ENCODE peak calls at places on chromosomes 2 and 18, in nine cellular contexts. F is GM12864, Y is fibroblast of lung, A is fibroblast of the aortic adventitia, L is dorsolateral prefrontal cortex, T is choroid plexus epithelial cell, G is keratinocyte, U is right atrium auricular region, W is AG04450. Q is an unnamed sample.

GRCh38 chr2:134727385-134727784 is 8.6 kb upstream of the TMEM163 start:
- DNase-seq in L (no peak), W (no peak), T (peak), G (no peak), Y (no peak), F (no peak), A (peak), U (no peak), Q (no peak)

GRCh38 chr2:207845202-207845864 is 75.6 kb upstream of the FZD5 start:
- DNase-seq in U (no peak), T (no peak), A (no peak), G (no peak), L (no peak), F (no peak), Y (no peak), W (no peak), Q (peak)

GRCh38 chr18:33181016-33181415 is 259.5 kb downstream of the CCDC178 start:
- DNase-seq in L (no peak), W (no peak), G (no peak), T (no peak), F (no peak), U (no peak), Y (no peak), A (no peak), Q (no peak)

GRCh38 chr18:32289480-32290075 is 99.7 kb downstream of the MEP1B start:
- DNase-seq in A (peak), W (peak), L (no peak), G (no peak), F (no peak), Y (peak), T (peak), U (no peak), Q (peak)

GRCh38 chr18:29849145-29849544 is 1193.4 kb downstream of the DSC3 start:
- DNase-seq in F (no peak), Y (no peak), G (no peak), L (no peak), T (no peak), A (peak), U (no peak), W (no peak), Q (no peak)

GRCh38 chr2:28958689-28959088 is 22.4 kb upstream of the TOGARAM2 start:
- DNase-seq in G (no peak), W (peak), L (peak), Y (peak), F (no peak), U (peak), T (peak), A (peak), Q (peak)

GRCh38 chr2:68764781-68765385 is 30.3 kb downstream of the ARHGAP25 start:
- DNase-seq in T (no peak), Y (peak), F (no peak), G (no peak), W (peak), U (no peak), L (no peak), A (peak), Q (no peak)

GRCh38 chr2:236972491-236973379 is 113.0 kb upstream of the COPS8 start:
- DNase-seq in Y (peak), F (no peak), A (peak), W (no peak), L (no peak), T (peak), U (peak), G (peak), Q (no peak)

GRCh38 chr2:238905224-238905623 is 57.3 kb downstream of the TWIST2 start:
- DNase-seq in U (no peak), F (no peak), A (no peak), G (no peak), W (no peak), L (no peak), T (no peak), Y (no peak), Q (no peak)

GRCh38 chr2:9771481-9772017 is 71.7 kb upstream of the TAF1B start:
- DNase-seq in Y (peak), L (peak), A (peak), U (no peak), T (peak), G (no peak), W (peak), F (no peak), Q (no peak)

GRCh38 chr2:176682278-176682677 is 413.0 kb downstream of the MTX2 start:
- DNase-seq in U (no peak), W (no peak), L (no peak), Y (peak), G (no peak), T (no peak), F (no peak), A (peak), Q (no peak)

GRCh38 chr2:163595033-163595432 is 140.8 kb downstream of the FIGN start:
- DNase-seq in G (no peak), U (no peak), F (no peak), A (peak), Y (peak), W (no peak), T (no peak), L (no peak), Q (no peak)

GRCh38 chr18:55310863-55311262 is 277.1 kb downstream of the TCF4 start:
- DNase-seq in T (no peak), F (no peak), A (no peak), G (no peak), L (no peak), U (no peak), W (no peak), Y (no peak), Q (no peak)

GRCh38 chr2:12766421-12766879 is 49.7 kb downstream of the TRIB2 start:
- DNase-seq in L (peak), T (no peak), U (no peak), Y (no peak), W (no peak), A (peak), F (no peak), G (no peak), Q (no peak)

GRCh38 chr2:158746488-158746887 is 48.6 kb upstream of the DAPL1 start:
- DNase-seq in T (no peak), L (no peak), F (no peak), W (no peak), A (no peak), Y (no peak), G (no peak), U (no peak), Q (no peak)

GRCh38 chr2:9914384-9915065 is 37.0 kb upstream of the GRHL1 start:
- DNase-seq in T (peak), U (no peak), L (no peak), G (peak), A (peak), Y (peak), F (peak), W (peak), Q (no peak)

GRCh38 chr2:120109186-120110061 is 96.5 kb downstream of the EPB41L5 start:
- DNase-seq in U (no peak), W (no peak), G (no peak), T (peak), Y (peak), F (peak), L (no peak), A (peak), Q (no peak)

GRCh38 chr18:2108581-2108980 is 462.7 kb downstream of the METTL4 start:
- DNase-seq in L (no peak), W (no peak), G (no peak), A (peak), Y (no peak), F (no peak), U (no peak), T (peak), Q (no peak)

GRCh38 chr2:160338891-160339290 is 138.8 kb upstream of the ITGB6 start:
- DNase-seq in F (no peak), Y (peak), W (no peak), A (peak), T (peak), G (no peak), U (peak), L (no peak), Q (no peak)

GRCh38 chr2:196970089-196970488 is 43.6 kb upstream of the PGAP1 start:
- DNase-seq in L (no peak), A (peak), W (no peak), F (no peak), T (no peak), U (no peak), G (no peak), Y (no peak), Q (no peak)

GRCh38 chr2:196979976-196980375 is 53.5 kb upstream of the PGAP1 start:
- DNase-seq in Y (no peak), F (no peak), G (no peak), W (no peak), A (no peak), U (no peak), T (no peak), L (no peak), Q (no peak)

GRCh38 chr2:196977491-196977890 is 51.0 kb upstream of the PGAP1 start:
- DNase-seq in Y (peak), G (no peak), F (no peak), A (peak), U (no peak), L (no peak), W (no peak), T (peak), Q (peak)

GRCh38 chr2:196971574-196972279 is 45.2 kb upstream of the PGAP1 start:
- DNase-seq in A (no peak), L (no peak), T (no peak), Y (no peak), F (no peak), G (no peak), U (no peak), W (no peak), Q (no peak)

GRCh38 chr2:196974970-196975369 is 48.5 kb upstream of the PGAP1 start:
- DNase-seq in Y (no peak), A (no peak), G (no peak), L (no peak), W (no peak), U (no peak), F (no peak), T (no peak), Q (no peak)
- H3K4me3 ChIP-seq in Y (no peak), A (no peak), G (no peak), L (no peak), W (no peak), U (no peak), F (no peak), T (no peak), Q (no peak)

GRCh38 chr2:19764998-19765397 is 136.8 kb downstream of the TTC32 start:
- DNase-seq in Y (peak), U (no peak), L (no peak), G (no peak), A (no peak), F (no peak), W (no peak), T (peak), Q (no peak)

GRCh38 chr2:19767876-19768275 is 133.9 kb downstream of the TTC32 start:
- DNase-seq in U (no peak), Y (no peak), G (no peak), F (no peak), L (no peak), A (peak), T (no peak), W (no peak), Q (no peak)

GRCh38 chr2:19772981-19773380 is 128.8 kb downstream of the TTC32 start:
- DNase-seq in Y (no peak), G (no peak), L (no peak), T (no peak), F (no peak), W (no peak), U (no peak), A (no peak), Q (no peak)

GRCh38 chr2:19774788-19775156 is 127.0 kb downstream of the TTC32 start:
- DNase-seq in L (no peak), W (no peak), T (peak), U (no peak), G (no peak), A (no peak), Y (peak), F (no peak), Q (no peak)

DNA sequence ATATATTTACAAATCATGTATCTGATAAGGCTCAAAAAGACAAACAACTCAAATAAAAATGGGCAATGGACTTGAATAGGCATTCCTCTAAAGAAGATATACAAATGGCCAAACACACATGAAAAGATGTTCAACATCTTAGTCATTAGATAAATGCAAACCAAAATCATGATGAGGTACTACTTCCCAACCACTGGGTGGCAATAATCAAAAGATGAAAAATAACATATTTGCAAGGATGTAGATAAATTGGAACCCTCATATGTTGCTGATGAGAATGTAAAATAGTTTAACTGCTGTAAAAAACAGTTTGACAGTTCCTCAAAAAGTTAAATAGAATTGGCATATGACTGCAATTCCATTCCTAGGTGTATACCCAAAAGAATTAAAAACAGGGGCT is 132.3 kb downstream of the TTC32 start:
- DNase-seq in A (peak), Y (peak), T (peak), U (no peak), L (no peak), G (no peak), F (no peak), W (no peak), Q (no peak)
- TF ChIP-seq CTCF in A (peak), Y (peak), T (peak), U (no peak), L (no peak), G (no peak), F (no peak), W (no peak), Q (peak)

DNA sequence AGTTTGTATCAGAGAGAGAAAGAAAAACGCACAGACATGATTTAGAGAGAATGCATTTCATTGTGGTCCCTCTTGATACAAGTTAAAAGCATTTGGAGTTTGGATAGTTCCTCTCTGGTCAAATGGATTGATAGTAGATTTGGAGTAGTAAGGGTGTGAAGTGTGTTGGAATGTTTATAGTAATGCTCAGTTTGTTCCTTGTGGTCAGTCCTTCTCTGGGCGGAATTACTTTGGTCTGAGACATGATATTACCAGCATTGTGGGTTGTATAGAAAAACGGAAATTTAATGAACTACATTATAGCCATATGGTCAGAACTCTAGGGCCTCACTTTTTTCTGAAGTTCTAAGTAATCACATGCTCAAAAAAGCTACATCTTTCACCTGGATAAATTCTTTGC is 178.9 kb downstream of the AGAP1 start:
- DNase-seq in U (no peak), W (no peak), L (no peak), T (no peak), A (no peak), F (no peak), G (no peak), Y (peak), Q (no peak)
- H3K4me3 ChIP-seq in U (no peak), W (no peak), L (peak), T (no peak), A (no peak), F (no peak), G (no peak), Y (no peak), Q (no peak)

GRCh38 chr2:118266086-118266485 is 177.8 kb downstream of the INSIG2 start:
- DNase-seq in T (peak), L (no peak), G (no peak), Y (no peak), F (no peak), W (no peak), A (no peak), U (no peak), Q (no peak)

GRCh38 chr2:118268268-118268667 is 180.0 kb downstream of the INSIG2 start:
- DNase-seq in L (no peak), G (no peak), U (no peak), W (no peak), T (no peak), Y (no peak), A (no peak), F (no peak), Q (no peak)

GRCh38 chr2:118272391-118272790 is 184.1 kb downstream of the INSIG2 start:
- DNase-seq in A (no peak), F (no peak), T (no peak), L (no peak), W (no peak), G (no peak), U (no peak), Y (no peak), Q (no peak)

GRCh38 chr2:118264591-118264990 is 176.3 kb downstream of the INSIG2 start:
- DNase-seq in T (no peak), A (no peak), L (no peak), G (no peak), Y (no peak), F (no peak), W (no peak), U (no peak), Q (no peak)

GRCh38 chr2:118269408-118270051 is 181.3 kb downstream of the INSIG2 start:
- DNase-seq in U (no peak), F (no peak), L (no peak), A (no peak), Y (no peak), T (no peak), G (no peak), W (no peak), Q (peak)
- TF ChIP-seq CTCF in U (no peak), F (peak), L (no peak), A (no peak), Y (no peak), T (no peak), G (peak), W (no peak), Q (peak)

DNA sequence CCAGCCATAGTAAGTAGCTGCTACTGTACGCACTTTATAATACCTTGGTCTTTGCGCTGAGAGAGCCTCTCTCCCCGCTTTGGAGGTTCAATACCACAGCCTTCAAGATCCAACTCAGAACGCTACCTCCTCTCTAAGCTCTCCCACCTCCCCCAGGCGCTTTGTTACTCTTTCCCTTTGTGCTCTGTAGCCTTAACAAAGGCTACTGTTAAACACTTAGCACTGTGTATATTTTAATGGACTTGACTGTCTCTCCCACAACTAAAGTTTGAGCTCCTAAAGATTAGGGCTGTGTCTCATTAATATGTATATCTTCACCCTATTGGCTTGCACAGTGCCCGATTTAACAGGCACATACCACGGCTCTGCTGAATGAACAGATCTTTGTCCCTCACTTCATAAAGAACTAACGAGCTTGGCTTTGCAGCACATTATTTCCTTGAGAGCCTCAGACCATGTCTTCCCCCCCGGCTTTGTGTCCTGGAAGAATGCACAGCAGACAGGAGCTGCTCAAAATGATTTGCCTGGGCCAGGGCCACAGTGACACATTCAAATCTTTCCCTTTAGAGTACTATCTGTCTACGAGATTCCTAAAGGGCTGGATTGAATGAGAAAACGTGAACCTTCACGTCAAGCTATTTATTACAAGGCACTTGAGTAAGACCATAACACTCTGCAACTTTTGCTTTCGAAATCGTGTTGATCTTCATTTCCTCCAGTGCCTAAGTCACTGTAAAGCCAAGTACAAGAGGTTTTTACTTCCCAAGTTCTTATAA is 22.1 kb downstream of the ABHD3 start:
- DNase-seq in Y (peak), L (no peak), W (peak), A (peak), U (no peak), F (no peak), T (peak), G (no peak), Q (no peak)
- H3K4me3 ChIP-seq in Y (peak), L (peak), W (peak), A (peak), U (peak), F (peak), T (no peak), G (no peak), Q (no peak)

DNA sequence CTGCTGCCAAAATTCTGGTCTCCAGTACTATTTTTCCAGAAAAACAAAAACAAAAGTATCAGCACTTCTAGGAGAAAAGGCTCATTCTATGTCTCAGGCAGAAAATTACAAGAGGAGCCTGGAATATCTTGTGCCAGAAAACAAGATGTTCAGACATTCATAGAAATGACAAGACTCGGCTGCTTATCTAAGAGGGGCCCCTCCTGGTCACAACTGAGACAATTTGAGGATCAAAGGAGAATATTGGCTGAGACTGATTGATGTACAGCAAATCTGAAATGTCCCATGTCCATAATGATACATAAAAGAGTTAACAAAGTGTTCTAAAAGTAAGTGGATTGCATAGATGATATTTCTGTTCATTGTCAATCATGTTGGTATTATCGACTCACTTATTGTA is 2.4 kb upstream of the RPS7 start:
- DNase-seq in T (no peak), Y (no peak), A (no peak), L (no peak), G (no peak), W (no peak), F (no peak), U (no peak), Q (no peak)
- TF ChIP-seq CTCF in T (no peak), Y (no peak), A (no peak), L (no peak), G (no peak), W (no peak), F (peak), U (no peak), Q (no peak)

GRCh38 chr2:190334479-190335224 is 8.7 kb upstream of the INPP1 start:
- DNase-seq in L (no peak), Y (no peak), F (no peak), W (no peak), T (no peak), A (peak), G (no peak), U (no peak), Q (no peak)
- H3K4me3 ChIP-seq in L (no peak), Y (no peak), F (no peak), W (no peak), T (no peak), A (no peak), G (peak), U (no peak), Q (no peak)

DNA sequence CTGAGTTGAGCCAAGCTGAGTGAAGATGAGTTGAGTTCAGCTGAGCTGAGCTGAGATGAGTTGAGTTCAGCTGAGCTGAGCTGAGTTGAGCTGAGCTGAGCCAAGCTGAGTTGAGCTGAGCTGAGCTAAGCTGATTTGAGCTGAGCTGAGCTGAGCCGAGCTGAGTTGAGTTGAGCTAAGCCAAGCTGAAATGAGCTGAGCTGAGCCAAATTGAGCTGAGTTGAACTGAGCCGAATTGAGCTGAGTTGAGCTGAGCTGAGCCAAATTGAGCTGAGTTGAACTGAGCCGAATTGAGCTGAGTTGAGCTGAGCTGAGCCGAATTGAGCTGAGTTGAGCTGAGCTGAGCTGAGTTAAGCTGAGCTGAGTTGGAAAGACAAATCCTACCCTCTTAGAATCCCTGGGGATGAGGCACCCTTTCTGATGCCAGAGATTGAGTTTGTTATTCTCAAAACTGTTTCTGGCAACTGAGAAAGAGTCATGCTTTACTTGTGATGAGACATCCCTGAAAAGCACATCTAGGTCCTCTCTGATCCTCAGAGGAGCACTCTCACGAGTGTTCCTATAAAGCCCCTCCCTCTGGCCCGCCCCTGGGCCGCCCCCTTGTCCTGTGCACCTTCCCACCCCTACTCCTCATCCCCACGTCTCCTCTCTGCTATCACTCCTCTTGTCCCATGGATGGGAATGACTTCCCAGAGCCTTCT is 116.5 kb downstream of the MCFD2 start:
- DNase-seq in U (no peak), Y (no peak), L (no peak), A (peak), T (no peak), W (no peak), G (no peak), F (no peak), Q (no peak)
- TF ChIP-seq CTCF in U (no peak), Y (no peak), L (no peak), A (no peak), T (no peak), W (no peak), G (no peak), F (no peak), Q (no peak)

Q was measured in LNCaP clone FGC.